ENCODE peak calls at places on chromosomes 2 and 18, in five cellular contexts. E is AG09309; S is left ventricle myocardium inferior; C is neural crest cell; Q is CD4-positive, alpha-beta T cell. Y is an unnamed sample.

GRCh38 chr2:138267161-138267901 is 234.2 kb upstream of the SPOPL start:
- DNase-seq in E (peak), S (no peak), C (no peak), Q (no peak), Y (peak)

GRCh38 chr2:168614291-168615018 is 158.4 kb downstream of the CERS6 start:
- DNase-seq in Q (no peak), S (no peak), E (no peak), C (no peak), Y (peak)

GRCh38 chr18:21513292-21513691 is 87.2 kb downstream of the ESCO1 start:
- DNase-seq in S (no peak), C (no peak), Q (no peak), E (no peak), Y (no peak)

GRCh38 chr2:136297312-136297711 is 179.4 kb upstream of the CXCR4 start:
- DNase-seq in E (no peak), Q (no peak), C (no peak), S (no peak), Y (no peak)

GRCh38 chr2:13884271-13884976 is 748.1 kb upstream of the LRATD1 start:
- DNase-seq in C (no peak), S (no peak), Q (no peak), E (no peak), Y (no peak)

GRCh38 chr2:26043862-26044736 is 10.2 kb downstream of the RAB10 start:
- DNase-seq in Q (no peak), C (no peak), E (no peak), S (no peak), Y (peak)

GRCh38 chr2:217398860-217399259 is 539.0 kb upstream of the TNP1 start:
- DNase-seq in E (no peak), C (no peak), Q (no peak), S (peak), Y (no peak)

GRCh38 chr2:8496079-8496478 is 185.8 kb upstream of the ID2 start:
- DNase-seq in Q (no peak), S (no peak), C (no peak), E (no peak), Y (no peak)

GRCh38 chr2:65277791-65278449 is 50.3 kb downstream of the ACTR2 start:
- DNase-seq in C (no peak), E (no peak), S (no peak), Q (no peak), Y (no peak)

DNA sequence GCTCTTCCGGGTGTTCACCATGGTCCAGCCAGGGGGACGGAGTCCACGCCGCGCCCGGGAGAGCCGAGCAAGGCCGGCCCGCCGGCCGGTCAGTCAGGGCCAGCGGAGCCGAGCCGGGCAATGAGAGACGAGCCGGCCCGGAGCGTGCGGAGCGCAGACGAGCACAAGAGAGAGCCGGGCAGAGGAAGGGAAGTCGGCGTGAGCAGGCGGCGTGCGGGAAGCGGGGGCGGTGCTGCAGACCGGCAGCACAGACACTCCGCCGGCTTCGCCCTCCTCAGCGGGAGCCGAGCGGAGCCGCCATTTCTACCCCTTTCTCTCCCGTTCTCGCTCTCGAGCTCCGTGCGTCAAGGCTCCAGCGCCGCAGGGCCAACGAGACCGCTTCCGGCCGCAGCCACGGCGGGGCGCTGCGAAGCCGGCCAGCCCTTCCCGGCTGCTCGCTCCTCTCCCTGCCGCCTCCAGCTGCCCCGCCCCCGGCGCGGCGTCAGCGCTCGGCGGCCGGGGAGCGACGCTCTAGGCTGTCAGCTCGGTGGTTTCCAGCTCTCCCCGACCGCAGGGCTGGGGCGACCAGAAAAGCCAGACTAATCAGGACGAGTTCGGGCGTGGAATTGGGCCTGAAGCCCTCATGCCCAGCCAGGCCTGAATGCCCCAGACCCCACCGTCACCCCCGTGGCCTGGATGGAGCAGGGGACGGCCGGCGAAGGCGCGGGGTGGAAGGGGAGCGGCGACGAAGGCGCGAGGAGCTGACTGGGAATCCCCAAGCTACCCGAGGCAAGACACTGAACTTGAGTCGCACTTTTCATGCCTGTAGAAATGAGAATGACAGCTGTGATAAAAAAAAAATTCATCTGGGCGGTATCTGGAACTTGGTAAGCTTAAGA is at the start of gene ATAD2B:
- DNase-seq in S (peak), E (peak), Q (peak), C (peak), Y (peak)
- TF ChIP-seq CTCF in S (peak), E (peak), Q (peak), C (peak), Y (peak)

DNA sequence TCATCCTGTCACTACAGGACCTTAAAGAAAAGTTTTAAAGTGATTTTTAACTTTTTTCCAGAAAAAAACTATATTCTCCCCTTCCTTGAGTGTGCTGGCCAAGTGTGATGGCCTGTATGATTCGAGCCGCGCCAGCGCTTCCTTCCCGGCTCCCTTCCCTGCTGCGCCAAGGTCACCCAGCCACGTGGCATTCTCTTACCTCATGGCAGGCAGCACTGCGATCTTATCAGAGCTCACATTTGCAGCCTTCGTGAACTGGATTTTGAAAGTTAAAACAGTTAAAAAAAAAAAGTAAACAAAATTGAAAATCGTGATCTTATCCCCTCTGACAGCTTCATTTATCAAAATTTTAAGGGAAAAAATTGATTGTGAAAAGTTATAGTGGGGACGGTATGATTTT is 279.8 kb downstream of the PTGR3 start:
- DNase-seq in Q (no peak), C (no peak), E (no peak), S (no peak), Y (no peak)
- TF ChIP-seq CTCF in Q (no peak), C (no peak), E (no peak), S (no peak), Y (no peak)

GRCh38 chr2:3958465-3958864 is 255.1 kb downstream of the DCDC2C start:
- DNase-seq in E (no peak), C (no peak), Q (no peak), S (no peak), Y (no peak)
- TF ChIP-seq CTCF in E (no peak), C (no peak), Q (no peak), S (no peak), Y (no peak)

GRCh38 chr2:207896525-207897295 is 127.0 kb upstream of the FZD5 start:
- DNase-seq in Q (no peak), S (no peak), C (no peak), E (no peak), Y (peak)
- TF ChIP-seq CTCF in Q (no peak), S (peak), C (peak), E (no peak), Y (no peak)

DNA sequence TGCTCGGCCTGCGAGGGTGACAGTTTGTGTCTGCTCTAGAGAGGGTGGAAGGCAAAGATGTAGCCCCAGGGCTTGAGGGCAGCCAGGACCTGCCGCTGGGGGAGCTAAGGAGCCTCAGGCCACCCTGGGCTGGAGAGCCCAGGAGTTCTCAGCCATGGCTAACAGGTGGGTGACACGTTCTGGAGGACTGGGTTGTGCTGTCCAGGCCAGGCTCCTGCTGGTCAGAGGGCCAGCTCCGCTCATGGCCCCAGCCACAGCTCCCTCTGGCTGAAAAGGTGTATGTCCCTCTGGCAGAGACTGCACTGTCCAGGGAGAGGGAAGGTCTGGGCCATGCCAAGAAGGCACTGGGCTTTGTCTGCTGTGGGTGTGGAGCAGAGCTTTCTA is 19.2 kb downstream of the TMEM185B start:
- DNase-seq in E (no peak), C (no peak), Q (no peak), S (no peak), Y (no peak)
- TF ChIP-seq CTCF in E (peak), C (no peak), Q (no peak), S (no peak), Y (no peak)

DNA sequence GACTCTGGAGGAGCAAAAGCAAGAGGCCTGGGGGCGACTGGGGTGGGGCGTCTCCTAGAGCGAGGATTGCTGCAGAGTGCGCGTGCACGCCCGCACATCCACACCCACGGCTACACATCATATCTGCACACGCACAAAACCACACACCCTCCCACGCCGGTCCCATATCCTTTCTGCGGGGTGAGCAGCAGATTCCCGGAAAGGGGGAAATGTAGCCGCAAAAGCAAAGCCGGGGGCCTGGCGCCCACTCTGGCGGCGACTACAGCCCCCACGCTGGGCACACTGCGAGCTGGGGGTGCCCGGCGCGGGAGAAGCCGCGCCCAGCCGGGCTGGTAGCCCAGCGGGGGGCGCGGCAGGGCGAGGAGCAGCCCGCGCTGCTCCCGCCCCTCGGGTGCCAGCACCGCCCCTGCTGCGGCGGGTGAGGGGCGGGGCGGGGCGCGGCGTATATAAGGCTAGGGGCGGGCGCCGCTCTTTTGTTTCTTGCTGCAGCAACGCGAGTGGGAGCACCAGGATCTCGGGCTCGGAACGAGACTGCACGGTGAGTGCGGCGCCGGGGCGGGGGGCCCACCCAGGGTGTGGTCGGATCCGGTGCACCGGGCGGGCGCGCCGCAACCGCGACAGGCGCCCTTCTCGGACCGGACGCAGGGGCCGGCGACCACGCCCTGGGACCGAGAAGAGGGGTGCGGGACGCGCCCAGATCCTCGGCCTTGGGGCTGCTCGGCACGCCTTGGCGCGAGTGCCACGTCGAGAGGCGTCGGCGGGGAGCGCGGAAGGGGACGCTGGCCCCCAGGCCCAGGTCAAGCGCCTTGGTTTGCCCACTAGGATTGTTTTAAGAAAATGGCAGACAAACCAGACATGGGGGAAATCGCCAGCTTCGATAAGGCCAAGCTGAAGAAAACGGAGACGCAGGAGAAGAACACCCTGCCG is at the start of gene TMSB10:
- DNase-seq in C (peak), S (peak), Q (peak), E (no peak), Y (peak)
- TF ChIP-seq CTCF in C (no peak), S (peak), Q (no peak), E (no peak), Y (no peak)

GRCh38 chr18:80154293-80154692 is 45.2 kb downstream of the ADNP2 start:
- DNase-seq in E (no peak), C (no peak), Q (no peak), S (no peak), Y (no peak)
- TF ChIP-seq CTCF in E (peak), C (peak), Q (peak), S (peak), Y (peak)

GRCh38 chr2:200575957-200576356 is 9.9 kb upstream of the AOX1 start:
- DNase-seq in C (no peak), E (no peak), S (no peak), Q (no peak), Y (peak)
- TF ChIP-seq CTCF in C (peak), E (peak), S (peak), Q (peak), Y (peak)

Y was measured in RWPE1.